ENCODE peak calls at places on chromosomes 3 and 15, in nine cellular contexts. F is psoas muscle, H is right lobe of liver, L is uterus, A is mesothelial cell of epicardium, K is breast epithelium, J is type B pancreatic cell, I is HCT116, B is body of pancreas. W is an unnamed sample.

GRCh38 chr3:39388741-39389248 is 5.6 kb downstream of the SLC25A38 start:
- DNase-seq in F (no peak), H (no peak), L (no peak), A (no peak), K (no peak), J (no peak), I (no peak), B (no peak), W (no peak)

GRCh38 chr3:197031315-197032285 is 2.0 kb upstream of the MELTF start:
- DNase-seq in F (peak), H (peak), L (peak), A (no peak), K (peak), J (no peak), I (peak), B (peak), W (no peak)

GRCh38 chr3:136631424-136631823 is 120.8 kb downstream of the STAG1 start:
- DNase-seq in F (no peak), H (no peak), L (no peak), A (no peak), K (no peak), J (no peak), I (no peak), B (no peak), W (no peak)

GRCh38 chr3:105611304-105612192 is 244.8 kb downstream of the ALCAM start:
- DNase-seq in F (no peak), H (no peak), L (no peak), A (no peak), K (no peak), J (no peak), I (peak), B (peak), W (no peak)

GRCh38 chr3:17233398-17233800 is 348.6 kb downstream of the PLCL2 start:
- DNase-seq in F (no peak), H (no peak), L (no peak), A (no peak), K (no peak), J (no peak), I (peak), B (no peak), W (no peak)

GRCh38 chr3:72533584-72534473 is 314.4 kb downstream of the SHQ1 start:
- DNase-seq in F (no peak), H (no peak), L (no peak), A (no peak), K (no peak), J (no peak), I (no peak), B (no peak), W (no peak)

GRCh38 chr3:50050361-50050760 is 38.4 kb upstream of the RBM5 start:
- DNase-seq in F (no peak), H (no peak), L (no peak), A (no peak), K (no peak), J (no peak), I (no peak), B (no peak), W (no peak)

GRCh38 chr3:138881233-138881632 is 46.5 kb upstream of the PIK3CB start:
- DNase-seq in F (no peak), H (no peak), L (no peak), A (no peak), K (no peak), J (no peak), I (no peak), B (no peak), W (no peak)

GRCh38 chr3:73733796-73734195 is 109.1 kb upstream of the PDZRN3 start:
- DNase-seq in F (no peak), H (no peak), L (no peak), A (no peak), K (no peak), J (no peak), I (no peak), B (no peak), W (no peak)

GRCh38 chr3:132637590-132637989 is 22.0 kb downstream of the ACAD11 start:
- DNase-seq in F (no peak), H (no peak), L (no peak), A (no peak), K (no peak), J (no peak), I (no peak), B (no peak), W (no peak)

GRCh38 chr3:46538803-46539442 is 27.2 kb downstream of the LRRC2 start:
- DNase-seq in F (peak), H (no peak), L (no peak), A (no peak), K (peak), J (no peak), I (no peak), B (peak), W (no peak)

GRCh38 chr15:71276355-71276665 is 161.0 kb downstream of the THSD4 start:
- DNase-seq in F (no peak), H (no peak), L (no peak), A (no peak), K (no peak), J (no peak), I (peak), B (no peak), W (no peak)

GRCh38 chr15:89514186-89514585 is 17.8 kb upstream of the RHCG start:
- DNase-seq in F (no peak), H (no peak), L (no peak), A (no peak), K (no peak), J (no peak), I (no peak), B (no peak), W (no peak)

GRCh38 chr3:107034142-107034541 is 343.1 kb upstream of the CCDC54 start:
- DNase-seq in F (no peak), H (no peak), L (no peak), A (no peak), K (no peak), J (no peak), I (no peak), B (no peak), W (no peak)

GRCh38 chr3:14166877-14167605 is 11.4 kb downstream of the XPC start:
- DNase-seq in F (no peak), H (no peak), L (no peak), A (no peak), K (no peak), J (no peak), I (no peak), B (no peak), W (no peak)

GRCh38 chr3:59994720-59995304 is 945.0 kb upstream of the CFAP20DC start:
- DNase-seq in F (no peak), H (no peak), L (no peak), A (no peak), K (no peak), J (no peak), I (no peak), B (no peak), W (no peak)

GRCh38 chr3:127671523-127672428 is 976 bp upstream of the ABTB1 start:
- DNase-seq in F (peak), H (no peak), L (no peak), A (no peak), K (no peak), J (no peak), I (no peak), B (peak), W (peak)

GRCh38 chr15:78046796-78047341 is 30.6 kb downstream of the TBC1D2B start:
- DNase-seq in F (no peak), H (peak), L (no peak), A (no peak), K (no peak), J (no peak), I (no peak), B (peak), W (no peak)

GRCh38 chr3:43620953-43621405 is 832 bp downstream of the ANO10 start:
- DNase-seq in F (no peak), H (no peak), L (no peak), A (no peak), K (peak), J (no peak), I (no peak), B (no peak), W (no peak)

GRCh38 chr15:78368671-78369070 is 28.5 kb downstream of the CRABP1 start:
- DNase-seq in F (no peak), H (no peak), L (no peak), A (no peak), K (no peak), J (no peak), I (no peak), B (no peak), W (peak)

GRCh38 chr3:142858043-142858442 is 30.8 kb downstream of the PCOLCE2 start:
- DNase-seq in F (no peak), H (no peak), L (no peak), A (no peak), K (no peak), J (no peak), I (no peak), B (no peak), W (no peak)

GRCh38 chr15:73127302-73127936 is 75.2 kb downstream of the NEO1 start:
- DNase-seq in F (no peak), H (no peak), L (no peak), A (no peak), K (no peak), J (no peak), I (peak), B (peak), W (no peak)

GRCh38 chr3:13189639-13190375 is 116.6 kb upstream of the IQSEC1 start:
- DNase-seq in F (no peak), H (no peak), L (no peak), A (no peak), K (no peak), J (no peak), I (no peak), B (no peak), W (no peak)

GRCh38 chr3:100972293-100972692 is 20.9 kb downstream of the ABI3BP start:
- DNase-seq in F (no peak), H (no peak), L (no peak), A (no peak), K (no peak), J (no peak), I (no peak), B (no peak), W (no peak)

GRCh38 chr3:117246771-117247555 is 537.4 kb downstream of the TUSC7 start:
- DNase-seq in F (no peak), H (no peak), L (no peak), A (no peak), K (no peak), J (no peak), I (no peak), B (no peak), W (no peak)

GRCh38 chr15:42737529-42738328 is 801 bp upstream of the CDAN1 start:
- DNase-seq in F (no peak), H (no peak), L (no peak), A (no peak), K (no peak), J (peak), I (peak), B (no peak), W (no peak)

GRCh38 chr3:82347585-82347984 is 586.1 kb upstream of the GBE1 start:
- DNase-seq in F (no peak), H (no peak), L (no peak), A (no peak), K (no peak), J (no peak), I (no peak), B (no peak), W (no peak)

GRCh38 chr3:10484709-10485108 is 20.7 kb downstream of the ATP2B2 start:
- DNase-seq in F (peak), H (no peak), L (no peak), A (no peak), K (no peak), J (no peak), I (no peak), B (no peak), W (no peak)

GRCh38 chr3:162436826-162437225 is 940.2 kb downstream of the OTOL1 start:
- DNase-seq in F (no peak), H (no peak), L (no peak), A (no peak), K (no peak), J (no peak), I (no peak), B (no peak), W (no peak)

GRCh38 chr3:116809218-116809617 is 99.6 kb downstream of the TUSC7 start:
- DNase-seq in F (no peak), H (no peak), L (no peak), A (no peak), K (no peak), J (no peak), I (no peak), B (no peak), W (no peak)

GRCh38 chr3:113438224-113438623 is 3.1 kb downstream of the CFAP44 start:
- DNase-seq in F (no peak), H (no peak), L (no peak), A (no peak), K (no peak), J (no peak), I (no peak), B (no peak), W (no peak)

GRCh38 chr3:119428538-119428937 is 34.9 kb downstream of the TMEM39A start:
- DNase-seq in F (no peak), H (no peak), L (no peak), A (no peak), K (no peak), J (no peak), I (no peak), B (no peak), W (no peak)

GRCh38 chr3:100047455-100048141 is 66.7 kb downstream of the FILIP1L start:
- DNase-seq in F (no peak), H (no peak), L (peak), A (no peak), K (no peak), J (no peak), I (peak), B (no peak), W (no peak)

GRCh38 chr3:127817331-127817821 is 4.9 kb downstream of the MGLL start:
- DNase-seq in F (peak), H (no peak), L (no peak), A (no peak), K (no peak), J (no peak), I (peak), B (no peak), W (no peak)

GRCh38 chr15:80878242-80878866 is 99.2 kb downstream of the CEMIP start:
- DNase-seq in F (no peak), H (no peak), L (no peak), A (no peak), K (no peak), J (no peak), I (no peak), B (no peak), W (no peak)

GRCh38 chr3:67437090-67437489 is 217.3 kb downstream of the SUCLG2 start:
- DNase-seq in F (no peak), H (no peak), L (no peak), A (no peak), K (no peak), J (no peak), I (no peak), B (no peak), W (no peak)

GRCh38 chr3:46979958-46980497 is 562 bp downstream of the NBEAL2 start:
- DNase-seq in F (peak), H (no peak), L (peak), A (no peak), K (no peak), J (no peak), I (no peak), B (peak), W (peak)

GRCh38 chr3:186775999-186776398 is 7.4 kb upstream of the EIF4A2 start:
- DNase-seq in F (no peak), H (no peak), L (no peak), A (no peak), K (no peak), J (no peak), I (no peak), B (no peak), W (no peak)
- TF ChIP-seq CTCF in F (no peak), H (no peak), L (no peak), A (no peak), K (no peak), J (no peak), I (no peak), B (no peak), W (no peak)

DNA sequence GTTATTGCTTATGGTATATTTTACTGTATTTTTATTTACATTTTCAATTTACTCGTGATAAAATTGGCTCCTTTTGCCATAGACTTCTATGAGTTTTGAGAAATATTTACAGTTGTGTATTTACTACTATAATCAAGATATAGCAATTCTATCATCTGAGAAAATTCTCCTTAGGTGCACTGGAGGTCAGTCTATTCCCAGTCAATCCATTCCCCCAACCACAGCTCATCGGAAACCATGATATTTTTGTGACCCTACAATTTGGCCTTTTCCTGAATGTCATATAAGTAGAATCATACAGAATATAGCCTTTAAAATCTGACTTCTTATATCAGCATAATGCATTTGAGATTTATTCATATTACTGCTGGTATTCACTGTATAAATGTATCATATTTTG is 114.7 kb upstream of the LRTM1 start:
- DNase-seq in F (no peak), H (no peak), L (no peak), A (no peak), K (no peak), J (no peak), I (no peak), B (no peak), W (no peak)
- TF ChIP-seq CTCF in F (no peak), H (no peak), L (no peak), A (no peak), K (no peak), J (peak), I (no peak), B (no peak), W (peak)

GRCh38 chr15:23646165-23647000 is 1.3 kb downstream of the MAGEL2 start:
- DNase-seq in F (peak), H (no peak), L (no peak), A (no peak), K (no peak), J (no peak), I (no peak), B (no peak), W (no peak)

GRCh38 chr15:23647421-23648375 is at the start of gene MAGEL2:
- DNase-seq in F (peak), H (no peak), L (no peak), A (peak), K (no peak), J (no peak), I (no peak), B (peak), W (no peak)

GRCh38 chr15:23647001-23647295 is 719 bp downstream of the MAGEL2 start:
- DNase-seq in F (no peak), H (no peak), L (no peak), A (no peak), K (no peak), J (no peak), I (no peak), B (no peak), W (no peak)

GRCh38 chr15:23644829-23645228 is 2.8 kb downstream of the MAGEL2 start:
- DNase-seq in F (no peak), H (no peak), L (no peak), A (no peak), K (no peak), J (no peak), I (no peak), B (no peak), W (no peak)

DNA sequence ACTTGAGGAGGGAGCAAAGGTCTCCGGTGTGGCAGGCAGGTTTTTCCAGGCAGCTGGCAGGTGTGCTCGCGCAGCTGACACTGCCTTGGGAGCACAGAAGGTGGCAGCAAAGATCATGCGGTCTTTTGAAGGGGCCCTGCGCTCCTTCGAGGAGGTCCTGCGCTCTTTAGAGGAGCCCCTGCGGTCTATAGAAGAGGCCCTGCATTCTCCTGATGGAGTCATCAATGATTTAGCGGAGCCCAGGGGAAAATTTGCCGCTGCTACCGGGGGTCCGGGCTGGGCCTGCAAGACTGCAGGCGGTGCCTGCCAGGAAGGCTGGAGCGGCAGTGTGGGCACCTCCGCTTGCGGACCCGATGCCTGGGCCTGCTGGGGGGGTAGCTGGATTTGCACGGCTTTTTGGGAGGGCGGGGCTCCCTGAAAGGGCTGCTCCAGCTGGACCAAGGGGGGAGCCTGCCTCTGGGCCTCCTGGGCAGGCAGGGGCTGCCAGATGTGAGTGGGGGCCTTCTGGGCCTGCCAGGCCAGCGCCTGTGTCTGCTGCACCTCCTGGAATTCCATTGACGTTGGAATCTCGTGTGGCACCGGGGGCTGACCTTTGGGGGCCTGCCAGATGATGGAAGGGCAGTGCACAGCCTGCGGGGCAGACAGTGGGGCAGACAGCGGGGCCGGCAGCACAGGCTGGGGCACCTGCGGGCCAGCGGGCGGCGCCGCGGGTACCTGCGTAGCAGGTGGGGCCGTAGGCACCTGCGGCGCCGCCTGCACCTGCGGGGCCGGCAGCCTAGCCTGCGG is 2.1 kb downstream of the MAGEL2 start:
- DNase-seq in F (no peak), H (no peak), L (no peak), A (no peak), K (no peak), J (no peak), I (no peak), B (peak), W (no peak)
- TF ChIP-seq CTCF in F (no peak), H (no peak), L (no peak), A (no peak), K (no peak), J (peak), I (no peak), B (no peak), W (no peak)

DNA sequence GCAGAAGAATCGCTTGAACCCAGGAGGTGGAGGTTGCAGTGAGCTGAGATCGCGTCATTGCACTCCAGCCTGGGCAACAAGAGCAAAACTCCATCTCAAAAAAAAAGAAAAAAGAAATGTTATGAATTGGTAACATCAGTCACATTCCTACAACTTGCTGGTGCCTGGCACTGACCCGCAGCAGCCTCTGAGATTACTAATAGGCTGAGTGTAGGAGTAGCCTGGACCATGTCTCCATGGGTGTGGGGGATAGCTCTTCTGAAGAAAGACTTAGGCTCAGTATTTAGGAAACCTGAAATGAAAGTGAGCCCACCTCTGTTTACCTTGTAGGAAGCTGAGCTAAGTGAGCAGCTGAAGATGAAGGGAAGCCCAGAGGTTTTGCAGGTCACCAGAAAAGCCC is 148.3 kb downstream of the LRRC28 start:
- DNase-seq in F (no peak), H (no peak), L (no peak), A (no peak), K (no peak), J (no peak), I (no peak), B (no peak), W (no peak)
- TF ChIP-seq CTCF in F (no peak), H (no peak), L (no peak), A (no peak), K (no peak), J (no peak), I (no peak), B (no peak), W (no peak)

GRCh38 chr3:172454180-172454579 is 5.9 kb upstream of the GHSR start:
- DNase-seq in F (no peak), H (no peak), L (no peak), A (no peak), K (no peak), J (no peak), I (no peak), B (no peak), W (no peak)

GRCh38 chr3:172446198-172446597 is 2.1 kb downstream of the GHSR start:
- DNase-seq in F (no peak), H (no peak), L (no peak), A (no peak), K (no peak), J (no peak), I (no peak), B (no peak), W (no peak)

GRCh38 chr3:172447611-172448579 is at the start of gene GHSR:
- DNase-seq in F (no peak), H (no peak), L (no peak), A (no peak), K (no peak), J (no peak), I (no peak), B (no peak), W (peak)

GRCh38 chr3:172449468-172450149 is 1.4 kb upstream of the GHSR start:
- DNase-seq in F (peak), H (no peak), L (no peak), A (peak), K (no peak), J (peak), I (no peak), B (peak), W (no peak)

GRCh38 chr3:172448661-172449467 is 608 bp upstream of the GHSR start:
- DNase-seq in F (no peak), H (no peak), L (no peak), A (no peak), K (no peak), J (no peak), I (no peak), B (no peak), W (no peak)
- TF ChIP-seq CTCF in F (no peak), H (no peak), L (no peak), A (no peak), K (no peak), J (no peak), I (no peak), B (no peak), W (no peak)

GRCh38 chr15:94587071-94587470 is 355.7 kb downstream of the MCTP2 start:
- DNase-seq in F (no peak), H (no peak), L (no peak), A (no peak), K (no peak), J (no peak), I (no peak), B (no peak), W (no peak)
- TF ChIP-seq CTCF in F (no peak), H (no peak), L (no peak), A (no peak), K (no peak), J (no peak), I (no peak), B (no peak), W (no peak)